ENCODE peak calls at places on chromosomes 6 and 20, in nine cellular contexts. K is sigmoid colon, Y is breast epithelium, J is transverse colon, C is GM12891, M is endothelial cell of umbilical vein, B is stomach, L is vagina, Z is HCT116. S is an unnamed sample.

GRCh38 chr6:113009682-113010081 is 662.6 kb downstream of the RFPL4B start:
- DNase-seq in K (no peak), Y (no peak), Z (no peak), B (no peak), M (no peak), C (no peak), L (no peak), J (no peak), S (no peak)

GRCh38 chr6:33198159-33198852 is 2.2 kb downstream of the RXRB start:
- DNase-seq in B (no peak), K (no peak), C (no peak), M (no peak), J (no peak), L (no peak), Y (no peak), Z (no peak), S (no peak)

GRCh38 chr6:23633986-23634385 is 492.0 kb upstream of the NRSN1 start:
- DNase-seq in Y (no peak), M (no peak), J (no peak), K (no peak), C (no peak), L (no peak), B (no peak), Z (no peak), S (no peak)

GRCh38 chr6:170438402-170438753 is 114.7 kb downstream of the PSMB1 start:
- DNase-seq in B (peak; percentile 71), Y (no peak), C (peak; percentile 64), M (peak; percentile 86), L (no peak), Z (peak; percentile 12), J (peak; percentile 84), K (peak; percentile 86), S (peak; percentile 78)

GRCh38 chr6:144955853-144956252 is 670.7 kb downstream of the UTRN start:
- DNase-seq in J (no peak), C (no peak), K (no peak), Z (no peak), M (no peak), Y (no peak), B (no peak), L (no peak), S (no peak)

GRCh38 chr20:46174469-46175126 is 56.5 kb downstream of the CD40 start:
- DNase-seq in C (peak; percentile 89), J (peak; percentile 74), Z (peak; percentile 13), B (peak; percentile 75), Y (peak; percentile 62), L (no peak), K (peak; percentile 72), M (peak; percentile 44), S (peak; percentile 92)

GRCh38 chr6:27138837-27139752 is 108.4 kb upstream of the PRSS16 start:
- DNase-seq in K (peak; percentile 69), B (peak; percentile 55), C (no peak), M (peak; percentile 58), J (peak; percentile 80), L (no peak), Y (no peak), Z (no peak), S (peak; percentile 92)

GRCh38 chr6:31586013-31586412 is at the start of gene LST1:
- DNase-seq in Z (no peak), Y (no peak), M (no peak), B (no peak), J (no peak), C (no peak), K (no peak), L (no peak), S (no peak)

GRCh38 chr6:46757206-46757564 is 10.5 kb downstream of the ANKRD66 start:
- DNase-seq in Z (no peak), J (no peak), Y (no peak), K (no peak), B (no peak), C (no peak), L (no peak), M (no peak), S (no peak)

GRCh38 chr6:34281702-34282334 is 33.0 kb upstream of the SMIM29 start:
- DNase-seq in J (no peak), K (no peak), B (no peak), L (no peak), Y (no peak), M (no peak), C (no peak), Z (no peak), S (no peak)
- TF ChIP-seq POLR2AphosphoS5 in J (no peak), K (no peak), B (no peak), L (no peak), Y (no peak), M (no peak), C (no peak), Z (no peak), S (no peak)

DNA sequence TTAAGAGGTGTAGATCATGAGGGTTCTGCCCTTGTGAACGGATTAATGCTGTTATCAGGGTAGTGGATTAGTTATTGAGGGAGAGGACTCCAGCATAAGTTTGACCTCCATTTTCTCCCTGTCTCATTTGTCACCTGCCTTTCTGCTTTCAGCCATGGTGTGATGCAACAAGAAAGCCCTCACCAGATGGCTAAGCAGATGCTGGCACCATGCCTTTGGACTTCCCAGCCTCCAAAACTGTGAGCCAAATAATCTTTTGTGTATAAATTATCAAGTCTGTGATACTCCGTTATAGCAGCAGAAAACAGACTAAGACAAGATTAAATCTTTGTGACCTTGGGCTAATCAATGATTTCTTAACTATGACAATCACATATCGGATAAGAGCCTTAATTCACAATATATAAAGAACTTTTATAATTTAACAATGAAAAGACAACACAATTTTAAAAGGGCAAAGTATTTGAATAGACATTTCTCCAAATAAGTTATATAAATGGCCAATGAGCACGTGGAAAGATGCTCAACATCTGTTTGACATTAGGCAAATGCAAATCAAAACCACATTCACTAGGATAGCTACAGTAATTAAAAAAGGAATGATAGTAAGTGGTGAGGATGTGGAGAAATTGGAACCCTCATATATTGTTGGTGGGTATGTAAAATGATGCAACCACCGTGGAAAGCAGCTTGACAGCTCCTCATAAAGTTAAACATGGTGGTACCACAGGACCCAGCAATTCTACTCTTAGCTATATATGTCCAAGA is 45.3 kb upstream of the IFNGR1 start:
- DNase-seq in L (no peak), M (no peak), Y (no peak), C (no peak), Z (no peak), K (peak; percentile 70), B (no peak), J (no peak), S (no peak)
- TF ChIP-seq POLR2AphosphoS5 in L (no peak), M (no peak), Y (no peak), C (no peak), Z (no peak), K (no peak), B (no peak), J (no peak), S (no peak)

DNA sequence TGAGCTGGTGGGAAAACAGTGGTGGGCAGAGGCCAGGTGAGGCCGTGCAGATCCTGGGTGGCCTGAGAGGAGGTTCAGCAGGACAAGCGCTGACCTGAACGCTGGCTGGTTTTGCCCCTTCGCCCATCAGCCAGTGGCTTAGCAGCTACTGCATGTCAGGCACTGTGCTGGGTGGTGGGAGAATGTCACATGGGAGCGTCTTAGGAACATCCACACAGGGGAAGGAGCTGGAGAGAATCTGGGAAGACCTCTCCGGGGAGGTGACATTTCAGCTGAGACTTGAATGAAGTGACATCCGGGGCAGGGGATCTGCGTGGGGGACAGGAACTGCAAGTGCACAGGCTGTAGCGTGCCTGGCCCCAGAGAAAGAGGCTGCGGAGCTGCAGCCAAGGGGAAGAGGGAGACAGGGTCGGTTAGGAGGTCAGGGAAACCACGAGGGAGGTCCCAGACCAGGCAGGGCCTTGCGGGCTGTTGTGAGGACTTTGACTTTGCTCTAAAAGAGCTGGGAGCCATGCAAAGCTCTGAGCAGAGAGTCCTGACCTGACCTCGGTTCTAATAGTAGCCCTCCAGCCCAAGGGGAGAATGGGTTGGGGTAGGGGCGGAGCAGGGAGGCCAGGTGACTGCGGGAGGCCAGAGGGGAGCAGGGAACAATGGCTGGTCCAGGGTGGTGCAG is 156.8 kb upstream of the PTPN1 start:
- DNase-seq in J (no peak), L (no peak), C (no peak), Y (no peak), Z (no peak), M (no peak), B (no peak), K (peak; percentile 53), S (no peak)
- TF ChIP-seq POLR2AphosphoS5 in J (no peak), L (no peak), C (no peak), Y (no peak), Z (no peak), M (no peak), B (no peak), K (no peak), S (no peak)

DNA sequence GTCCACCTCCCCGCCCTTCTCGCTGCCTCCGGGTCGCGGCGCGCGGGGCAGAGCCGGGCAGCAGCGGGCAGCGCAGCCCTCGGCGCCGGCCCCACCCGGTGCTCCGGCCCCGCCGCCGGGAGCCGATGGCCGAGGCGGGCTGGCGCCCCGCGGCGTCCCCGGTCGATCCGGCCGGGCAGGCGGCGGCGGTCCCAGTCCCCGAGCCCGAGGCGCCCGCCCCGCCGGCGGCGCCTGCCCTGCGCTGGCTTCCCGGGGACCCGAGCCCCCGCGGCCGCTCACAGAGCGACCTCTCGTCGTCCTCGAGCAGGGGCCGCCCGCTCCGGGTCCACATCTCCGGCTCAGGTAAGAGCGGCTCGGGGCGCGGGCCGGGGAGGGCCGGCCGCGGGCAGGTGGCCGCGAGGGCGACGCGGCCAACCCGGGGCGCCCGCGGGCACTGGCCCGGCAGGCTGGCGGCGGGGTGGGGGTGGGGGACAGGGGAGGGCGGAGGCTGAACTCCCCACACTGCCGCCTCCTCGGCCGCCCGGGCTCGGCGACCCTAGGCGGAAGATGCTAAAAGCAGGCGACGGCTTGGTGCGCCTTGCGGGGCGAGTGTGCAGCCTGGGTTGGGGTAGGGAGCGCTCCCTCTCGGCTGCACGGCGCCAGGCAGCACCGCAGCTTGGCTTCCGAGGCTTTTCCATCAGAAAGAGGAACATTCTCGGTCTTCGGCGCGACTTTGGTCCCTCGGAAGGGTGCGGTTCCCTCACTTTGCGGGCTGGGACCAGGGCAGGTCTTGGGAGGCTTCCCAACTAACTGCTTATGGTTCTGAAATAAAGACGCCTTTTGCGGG is 25.6 kb upstream of the FUCA2 start:
- DNase-seq in Z (peak; percentile 41), C (peak; percentile 26), L (no peak), Y (peak; percentile 55), B (peak; percentile 68), M (peak; percentile 61), J (peak; percentile 81), K (peak; percentile 79), S (no peak)
- TF ChIP-seq POLR2AphosphoS5 in Z (peak; percentile 60), C (no peak), L (no peak), Y (no peak), B (peak; percentile 21), M (no peak), J (no peak), K (no peak), S (peak; percentile 51)

DNA sequence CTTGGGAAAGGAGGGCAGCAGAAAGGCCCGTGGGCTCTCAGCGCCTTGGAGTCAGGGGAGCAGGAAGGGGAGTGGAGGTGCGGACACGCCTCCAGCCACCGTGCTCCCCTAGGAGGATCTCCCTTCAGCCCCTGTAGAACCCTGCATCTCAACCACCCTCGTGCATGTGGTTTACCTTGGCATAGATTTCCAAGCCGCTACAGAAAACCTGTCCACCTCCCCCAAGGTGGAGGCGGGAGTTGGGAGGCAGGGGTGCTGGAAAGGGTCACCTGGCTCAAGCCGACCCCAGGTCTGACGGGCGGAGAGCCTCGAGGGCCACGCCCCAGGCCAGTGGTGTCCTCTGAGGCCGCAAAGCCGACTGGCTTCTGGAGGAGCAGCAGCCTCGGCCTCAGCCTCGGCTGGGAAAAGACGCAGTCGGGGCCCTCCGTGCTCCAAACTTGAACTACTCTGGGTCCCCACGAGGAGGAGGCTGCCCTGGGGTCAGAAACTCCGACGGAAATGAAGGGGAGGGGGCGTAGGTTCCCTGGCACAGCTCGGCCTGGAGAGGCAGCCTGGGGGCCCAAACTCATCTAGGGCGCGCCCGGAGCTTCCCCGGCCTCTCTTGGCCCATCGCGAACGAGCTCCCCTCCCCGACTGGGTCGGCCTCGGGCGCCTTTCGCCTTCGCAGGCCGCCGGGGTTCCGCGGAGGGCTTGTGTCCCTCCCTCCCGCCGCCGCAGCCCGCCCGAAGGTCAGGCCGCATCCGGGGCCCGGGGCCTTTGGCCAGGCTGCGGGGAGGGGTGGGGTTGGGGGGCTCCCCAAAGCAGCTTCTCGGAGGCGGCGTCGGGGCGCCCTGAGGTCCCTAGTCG is 6.3 kb upstream of the FOXF2 start:
- DNase-seq in M (no peak), Z (no peak), Y (no peak), K (no peak), L (no peak), J (no peak), C (no peak), B (no peak), S (peak; percentile 82)
- TF ChIP-seq POLR2AphosphoS5 in M (no peak), Z (no peak), Y (no peak), K (no peak), L (no peak), J (no peak), C (no peak), B (no peak), S (no peak)